ENCODE peak calls at places on chromosomes 16 and 17, in four cellular contexts. B, A, G and U are unnamed samples.

GRCh38 chr17:412211-413015 is 59.8 kb upstream of the RPH3AL start:
- DNase-seq in B (peak; percentile 23), G (no peak), A (peak; percentile 55), U (no peak)

GRCh38 chr16:81523387-81524115 is 78.9 kb downstream of the CMIP start:
- DNase-seq in A (no peak), B (no peak), G (no peak), U (no peak)

GRCh38 chr17:73027130-73027741 is 65.3 kb downstream of the SLC39A11 start:
- DNase-seq in G (no peak), A (no peak), B (no peak), U (no peak)

GRCh38 chr16:27234171-27234570 is 30.8 kb downstream of the KDM8 start:
- DNase-seq in B (no peak), G (no peak), A (no peak), U (no peak)

GRCh38 chr16:79600636-79601091 is at the start of gene MAF:
- DNase-seq in G (no peak), A (peak; percentile 58), B (peak; percentile 53), U (peak; percentile 86)

GRCh38 chr17:74356640-74357465 is 4.8 kb downstream of the BTBD17 start:
- DNase-seq in A (no peak), G (no peak), B (no peak), U (no peak)

GRCh38 chr16:57062329-57062728 is 30.1 kb upstream of the CPNE2 start:
- DNase-seq in A (peak; percentile 45), G (no peak), B (peak; percentile 33), U (no peak)

GRCh38 chr17:17376362-17376761 is 73.2 kb downstream of the NT5M start:
- DNase-seq in G (no peak), B (no peak), A (peak; percentile 79), U (no peak)

GRCh38 chr16:735982-736453 is 4.8 kb downstream of the CIAO3 start:
- DNase-seq in G (no peak), A (no peak), B (no peak), U (no peak)

GRCh38 chr17:9658593-9659211 is 13.4 kb downstream of the USP43 start:
- DNase-seq in B (no peak), A (no peak), G (no peak), U (no peak)

GRCh38 chr16:4833584-4833983 is 13.5 kb downstream of the GLYR1 start:
- DNase-seq in G (no peak), B (no peak), A (no peak), U (no peak)

GRCh38 chr17:27579897-27580321 is 51.1 kb upstream of the LGALS9 start:
- DNase-seq in A (no peak), G (no peak), B (peak; percentile 50), U (no peak)

GRCh38 chr16:57304169-57305061 is 19.9 kb upstream of the PLLP start:
- DNase-seq in B (no peak), A (peak; percentile 99), G (peak; percentile 40), U (no peak)

GRCh38 chr17:9206989-9207317 is 185.6 kb downstream of the NTN1 start:
- DNase-seq in G (no peak), B (no peak), A (no peak), U (no peak)

GRCh38 chr16:85451646-85452363 is 161.3 kb upstream of the GSE1 start:
- DNase-seq in A (no peak), B (no peak), G (no peak), U (no peak)

GRCh38 chr17:38606646-38607611 is 1.2 kb upstream of the SRCIN1 start:
- DNase-seq in G (no peak), B (no peak), A (no peak), U (no peak)

GRCh38 chr17:80946449-80946848 is 45.2 kb upstream of the CHMP6 start:
- DNase-seq in B (no peak), A (no peak), G (no peak), U (no peak)

GRCh38 chr17:77374170-77374936 is 233.6 kb downstream of the SEC14L1 start:
- DNase-seq in G (no peak), B (peak; percentile 84), A (peak; percentile 95), U (peak; percentile 59)

GRCh38 chr16:55948230-55948629 is 73.1 kb upstream of the CES5A start:
- DNase-seq in G (no peak), B (no peak), A (no peak), U (no peak)

GRCh38 chr17:335691-336090 is 16.9 kb downstream of the RPH3AL start:
- DNase-seq in G (no peak), B (no peak), A (no peak), U (no peak)

GRCh38 chr17:80005360-80006338 is 30.0 kb downstream of the TBC1D16 start:
- DNase-seq in G (no peak), B (peak; percentile 86), A (peak; percentile 81), U (peak; percentile 86)

GRCh38 chr16:24747425-24747824 is 18.0 kb downstream of the TNRC6A start:
- DNase-seq in G (no peak), A (no peak), B (no peak), U (no peak)

GRCh38 chr16:28062261-28063046 is 1.1 kb downstream of the GSG1L start:
- DNase-seq in G (no peak), B (no peak), A (no peak), U (no peak)

GRCh38 chr17:65183736-65184135 is 46.6 kb downstream of the RGS9 start:
- DNase-seq in G (no peak), A (no peak), B (no peak), U (peak; percentile 62)

GRCh38 chr17:71361691-71362450 is 758.9 kb upstream of the SOX9 start:
- DNase-seq in A (no peak), B (no peak), G (no peak), U (no peak)

GRCh38 chr17:74325743-74326379 is at the start of gene KIF19:
- DNase-seq in A (no peak), G (no peak), B (peak; percentile 94), U (peak; percentile 80)

GRCh38 chr16:11604783-11605563 is 18.3 kb upstream of the LITAF start:
- DNase-seq in G (no peak), A (no peak), B (no peak), U (no peak)

GRCh38 chr16:49557070-49557446 is 183.5 kb downstream of the C16orf78 start:
- DNase-seq in B (no peak), A (peak; percentile 7), G (no peak), U (peak; percentile 75)

GRCh38 chr16:56884026-56884582 is 19.1 kb downstream of the SLC12A3 start:
- DNase-seq in G (no peak), B (no peak), A (no peak), U (no peak)

GRCh38 chr17:42270596-42270995 is 5.6 kb downstream of the STAT5B start:
- DNase-seq in G (no peak), A (no peak), B (no peak), U (no peak)

GRCh38 chr16:3157229-3158013 is 22.6 kb downstream of the ZNF213 start:
- DNase-seq in B (peak; percentile 53), A (peak; percentile 89), G (no peak), U (no peak)

GRCh38 chr16:31470615-31471014 is 1.3 kb upstream of the TGFB1I1 start:
- DNase-seq in B (no peak), G (no peak), A (no peak), U (no peak)

GRCh38 chr17:50055426-50056216 is at the start of gene ITGA3:
- DNase-seq in A (no peak), G (no peak), B (peak; percentile 84), U (peak; percentile 84)

GRCh38 chr17:56160395-56160889 is 7.2 kb downstream of the ANKFN1 start:
- DNase-seq in A (no peak), G (no peak), B (no peak), U (no peak)

GRCh38 chr16:49857423-49858181 is 1.7 kb upstream of the ZNF423 start:
- DNase-seq in G (no peak), A (peak; percentile 32), B (peak; percentile 86), U (peak; percentile 65)

GRCh38 chr17:42438600-42439567 is 15.8 kb upstream of the CAVIN1 start:
- DNase-seq in G (no peak), B (no peak), A (peak; percentile 39), U (no peak)

GRCh38 chr17:48726916-48727286 is 1.6 kb downstream of the HOXB13 start:
- DNase-seq in G (no peak), B (no peak), A (no peak), U (no peak)
- H3K79me2 ChIP-seq in G (no peaks in the 10 kb centered on the region), B (no peaks in the 10 kb centered on the region), A (no peaks in the 10 kb centered on the region), U (no peaks in the 10 kb centered on the region)

GRCh38 chr17:13114601-13115024 is 96.8 kb upstream of the ELAC2 start:
- DNase-seq in A (peak; percentile 24), B (peak; percentile 32), G (no peak), U (peak; percentile 43)
- TF ChIP-seq CBX5 in A (no peak), B (no peak), G (no peak), U (no peak)

DNA sequence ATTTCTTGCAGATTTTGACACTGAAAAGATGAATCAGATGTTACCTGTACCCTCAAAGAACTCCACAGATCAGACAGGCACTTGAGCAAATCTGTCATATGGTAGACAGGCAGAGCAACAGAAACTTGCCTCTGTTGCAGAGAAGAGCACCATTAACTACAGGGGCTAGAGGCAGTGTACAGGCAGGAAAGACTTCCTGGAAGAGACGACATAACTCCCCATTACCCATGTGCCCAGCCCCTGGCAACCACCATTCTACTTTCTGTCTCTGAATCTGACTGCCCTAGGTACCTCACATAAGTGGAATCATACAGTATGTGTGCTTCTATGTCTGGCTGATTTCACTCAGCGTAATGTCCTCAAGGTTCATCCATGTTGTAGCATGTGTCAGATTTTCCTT is 15.5 kb downstream of the GFOD2 start:
- DNase-seq in G (no peak), B (no peak), A (no peak), U (no peak)
- H3K79me2 ChIP-seq in G (no peaks in the 10 kb centered on the region), B (no peaks in the 10 kb centered on the region), A (peaks cover 11% of the 10 kb centered on the region), U (peaks cover 44% of the 10 kb centered on the region)

DNA sequence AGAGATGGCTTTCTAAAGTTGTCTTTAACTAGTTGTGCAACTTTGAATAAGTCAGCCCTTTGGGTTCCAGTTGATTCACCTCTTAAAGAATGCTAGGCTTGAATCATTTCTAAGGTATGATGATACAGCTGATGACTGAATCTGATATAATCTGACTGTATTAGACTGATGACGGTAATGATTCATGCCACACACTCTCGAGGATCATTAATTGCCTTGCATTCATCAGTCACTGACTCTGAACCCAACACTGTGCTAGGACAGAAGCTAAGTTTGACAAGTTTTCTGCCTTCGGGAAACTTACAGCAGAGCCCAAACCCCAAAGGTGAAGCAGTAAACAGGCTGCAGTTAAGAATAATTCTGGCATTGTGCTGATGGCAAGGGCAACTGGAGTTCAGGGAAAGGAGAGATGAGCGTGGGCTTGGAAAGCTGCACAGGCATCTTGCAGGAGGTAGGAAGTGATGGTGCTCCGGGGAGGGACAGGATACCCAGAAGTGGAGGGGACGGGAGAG is 25.8 kb downstream of the ASIC2 start:
- DNase-seq in G (no peak), A (no peak), B (no peak), U (no peak)
- TF ChIP-seq CBX5 in G (no peak), A (no peak), B (no peak), U (no peak)